ENCODE peak calls at places on chromosomes 11 and 22, in five cellular contexts. W is HCT116, X is H9, J is neural progenitor cell, T is fibroblast of lung. H is an unnamed sample. For H3K27me3, the result is how much of the 10 kb centered on the place peaks cover.

GRCh38 chr22:24431309-24432034 is 4.1 kb downstream of the ADORA2A start:
- DNase-seq in W (no peak), X (no peak), J (no peak), T (no peak), H (no peak)

GRCh38 chr11:26473216-26474194 is 98.6 kb downstream of the MUC15 start:
- DNase-seq in W (no peak), X (no peak), J (no peak), T (no peak), H (no peak)

GRCh38 chr11:2687223-2687530 is 12.6 kb downstream of the KCNQ1OT1 start:
- DNase-seq in W (no peak), X (no peak), J (no peak), T (no peak), H (no peak)

GRCh38 chr11:62431171-62431895 is 12.5 kb downstream of the SCGB1A1 start:
- DNase-seq in W (no peak), X (no peak), J (no peak), T (peak), H (no peak)

GRCh38 chr22:22112533-22113294 is 130.1 kb upstream of the TOP3B start:
- DNase-seq in W (no peak), X (no peak), J (no peak), T (no peak), H (no peak)

GRCh38 chr22:35477911-35478582 is 62.6 kb upstream of the RASD2 start:
- DNase-seq in W (peak), X (peak), J (no peak), T (peak), H (no peak)

GRCh38 chr11:18669211-18669593 is 29.4 kb upstream of the TMEM86A start:
- DNase-seq in W (peak), X (no peak), J (no peak), T (peak), H (no peak)

GRCh38 chr11:125886997-125887372 is 483 bp upstream of the HYLS1 start:
- DNase-seq in W (no peak), X (peak), J (no peak), T (peak), H (peak)

GRCh38 chr11:78651923-78652602 is 77.4 kb upstream of the NARS2 start:
- DNase-seq in W (no peak), X (no peak), J (no peak), T (no peak), H (no peak)

GRCh38 chr11:94144233-94144632 is 15.6 kb downstream of the PANX1 start:
- DNase-seq in W (no peak), X (no peak), J (no peak), T (no peak), H (no peak)

GRCh38 chr11:2202071-2202899 is 30.7 kb upstream of the TH start:
- DNase-seq in W (no peak), X (no peak), J (no peak), T (no peak), H (no peak)

GRCh38 chr11:130897262-130898182 is 18.8 kb downstream of the SNX19 start:
- DNase-seq in W (no peak), X (no peak), J (no peak), T (peak), H (no peak)

GRCh38 chr11:45379162-45379863 is 93.2 kb upstream of the SYT13 start:
- DNase-seq in W (no peak), X (no peak), J (no peak), T (no peak), H (no peak)

GRCh38 chr22:39661842-39662676 is 91.5 kb downstream of the CACNA1I start:
- DNase-seq in W (no peak), X (peak), J (peak), T (no peak), H (no peak)

GRCh38 chr11:76617553-76618265 is 52.8 kb downstream of the LRRC32 start:
- DNase-seq in W (no peak), X (peak), J (no peak), T (peak), H (no peak)

GRCh38 chr11:114269498-114269897 is 26.7 kb upstream of the NNMT start:
- DNase-seq in W (no peak), X (no peak), J (no peak), T (no peak), H (no peak)

GRCh38 chr11:30346068-30346688 is 23.3 kb downstream of the ARL14EP start:
- DNase-seq in W (peak), X (no peak), J (peak), T (peak), H (no peak)

GRCh38 chr11:64996710-64997380 is at the start of gene BATF2:
- DNase-seq in W (peak), X (peak), J (peak), T (peak), H (peak)

GRCh38 chr11:93957553-93957952 is 63.6 kb upstream of the HEPHL1 start:
- DNase-seq in W (no peak), X (no peak), J (no peak), T (no peak), H (no peak)

GRCh38 chr11:93648168-93648567 is 13.3 kb upstream of the CEP295 start:
- DNase-seq in W (no peak), X (no peak), J (peak), T (peak), H (no peak)

GRCh38 chr11:93514712-93515111 is 28.5 kb downstream of the SMCO4 start:
- DNase-seq in W (no peak), X (no peak), J (no peak), T (no peak), H (no peak)

GRCh38 chr11:118226294-118226693 is 1.5 kb upstream of the JAML start:
- DNase-seq in W (no peak), X (no peak), J (no peak), T (peak), H (no peak)

GRCh38 chr11:118223576-118223975 is 1.2 kb downstream of the JAML start:
- DNase-seq in W (no peak), X (no peak), J (no peak), T (no peak), H (no peak)

GRCh38 chr11:118222437-118222836 is 2.4 kb downstream of the JAML start:
- DNase-seq in W (no peak), X (no peak), J (no peak), T (no peak), H (no peak)

GRCh38 chr11:118224512-118225180 is at the start of gene JAML:
- DNase-seq in W (no peak), X (no peak), J (no peak), T (no peak), H (peak)

GRCh38 chr11:118223992-118224391 is 819 bp downstream of the JAML start:
- DNase-seq in W (no peak), X (no peak), J (no peak), T (no peak), H (no peak)
- H3K9ac ChIP-seq in W (no peak), X (no peak), J (no peak), T (no peak), H (peak)

GRCh38 chr11:74719011-74719410 is 12.2 kb downstream of the CHRDL2 start:
- DNase-seq in W (no peak), X (no peak), J (no peak), T (no peak), H (no peak)

GRCh38 chr11:74720596-74721478 is 10.4 kb downstream of the CHRDL2 start:
- DNase-seq in W (no peak), X (no peak), J (no peak), T (peak), H (no peak)

GRCh38 chr11:74723511-74723910 is 7.7 kb downstream of the CHRDL2 start:
- DNase-seq in W (no peak), X (no peak), J (no peak), T (no peak), H (no peak)

GRCh38 chr11:74717211-74717997 is 13.8 kb downstream of the CHRDL2 start:
- DNase-seq in W (no peak), X (no peak), J (peak), T (no peak), H (no peak)

DNA sequence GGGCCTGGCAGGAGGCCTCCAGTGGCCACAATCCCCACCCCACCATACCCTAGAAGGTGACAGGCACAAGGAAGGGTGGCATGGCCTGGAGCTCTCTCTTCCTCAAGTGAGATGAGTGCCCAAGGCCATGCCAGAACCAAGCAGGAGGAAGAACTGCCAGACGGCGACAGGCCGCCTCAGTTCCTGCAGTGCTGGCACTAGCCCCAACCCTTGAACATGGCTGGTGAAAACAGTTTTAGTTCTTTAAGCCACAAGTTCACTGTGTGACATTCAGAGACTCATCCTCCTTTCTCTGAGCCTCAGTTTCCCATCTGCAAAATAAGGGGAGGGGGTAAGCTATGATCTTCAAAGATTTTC is 9.8 kb downstream of the CHRDL2 start:
- DNase-seq in W (no peak), X (no peak), J (no peak), T (no peak), H (no peak)
- H3K27me3 ChIP-seq in W (under half), X (under half), J (under half), T (under half), H (under half)

DNA sequence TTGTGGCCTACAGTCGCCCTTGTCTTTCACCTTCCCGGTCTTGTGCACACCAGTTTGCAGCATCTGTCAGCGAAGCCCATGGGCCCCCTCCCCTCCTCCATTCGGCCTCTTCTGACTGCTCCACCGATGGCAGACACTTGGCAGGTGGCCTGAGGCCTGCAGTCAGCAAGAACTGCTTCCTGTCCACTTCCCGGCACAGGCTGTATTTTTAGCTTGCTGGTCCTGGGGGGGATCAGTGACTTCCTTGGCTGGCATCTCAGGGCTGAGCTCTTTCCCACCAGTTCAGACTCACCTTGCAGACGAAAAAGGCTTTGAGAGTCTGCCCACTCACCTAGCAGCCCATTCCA is 106.4 kb downstream of the SYN3 start:
- DNase-seq in W (no peak), X (no peak), J (no peak), T (no peak), H (no peak)
- H3K9ac ChIP-seq in W (no peak), X (no peak), J (no peak), T (no peak), H (no peak)

GRCh38 chr11:134425816-134426536 is 13.9 kb upstream of the B3GAT1 start:
- DNase-seq in W (no peak), X (no peak), J (no peak), T (no peak), H (no peak)
- H3K27me3 ChIP-seq in W (half or more), X (under half), J (under half), T (under half), H (under half)

DNA sequence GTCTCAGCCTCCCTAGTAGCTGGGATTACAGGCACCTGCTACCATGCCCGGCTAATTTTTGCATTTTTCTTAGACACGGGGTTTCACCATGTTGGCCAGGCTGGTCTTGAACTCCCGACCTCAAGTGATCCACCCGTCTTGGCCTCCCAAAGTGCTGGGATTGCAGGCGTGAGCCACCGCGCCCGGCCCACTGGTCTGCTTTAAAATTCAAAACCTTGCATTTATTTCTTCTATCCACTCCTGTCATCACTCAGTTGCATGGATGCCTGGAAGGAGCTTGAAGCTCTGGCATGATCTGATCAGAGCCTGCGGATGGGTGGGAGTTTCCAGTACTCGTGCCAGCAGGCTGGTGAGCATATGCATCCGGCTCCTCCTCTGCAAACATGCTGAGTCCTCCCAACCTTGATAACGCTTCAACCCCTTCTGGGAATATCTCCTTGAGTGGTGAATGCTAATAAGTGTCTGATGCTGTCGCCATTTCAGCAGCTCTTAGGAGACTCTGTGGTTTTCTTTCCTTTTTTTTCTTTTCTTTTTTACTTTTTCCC is 39.6 kb downstream of the UBASH3B start:
- DNase-seq in W (no peak), X (no peak), J (no peak), T (no peak), H (no peak)
- H3K9ac ChIP-seq in W (no peak), X (no peak), J (no peak), T (no peak), H (peak)

GRCh38 chr11:128685383-128686044 is 8.4 kb upstream of the FLI1 start:
- DNase-seq in W (no peak), X (no peak), J (no peak), T (no peak), H (no peak)
- H3K27me3 ChIP-seq in W (under half), X (half or more), J (half or more), T (half or more), H (under half)

DNA sequence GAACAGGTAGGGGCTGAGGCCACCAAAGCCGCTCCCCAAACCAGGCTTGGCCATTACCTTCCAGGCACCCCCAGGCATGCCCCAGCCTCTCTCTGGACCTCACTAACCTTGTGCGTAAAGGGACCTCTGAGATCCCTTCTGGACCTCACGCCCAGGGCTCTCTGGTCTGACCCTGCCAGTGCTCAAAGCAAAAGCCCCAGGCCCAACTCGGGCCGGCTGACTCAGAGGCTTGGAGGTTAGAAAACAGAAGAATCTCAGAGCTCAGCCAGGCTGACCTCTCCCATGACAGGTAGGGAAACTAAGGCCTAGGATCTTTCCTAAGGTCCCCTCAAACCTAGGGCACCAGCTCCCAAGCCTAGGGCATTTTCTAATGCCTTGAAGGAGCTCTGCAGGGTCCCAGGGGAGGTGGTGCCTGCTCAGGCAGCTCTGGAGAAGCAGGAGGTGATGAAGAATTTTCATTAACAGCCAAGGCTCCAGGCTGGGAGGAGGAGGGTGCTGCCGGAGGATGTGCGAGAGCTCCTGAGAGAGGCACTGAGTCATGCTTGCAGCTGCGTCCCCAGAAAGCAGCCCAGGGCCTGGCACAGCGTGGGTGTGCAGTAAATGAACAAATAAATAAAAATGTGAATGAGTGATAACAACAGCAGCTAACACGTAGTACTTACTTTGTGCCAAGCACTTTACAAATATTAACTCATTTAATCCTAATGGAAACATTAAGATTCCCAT is 25.6 kb downstream of the ARRB1 start:
- DNase-seq in W (peak), X (no peak), J (no peak), T (peak), H (peak)
- H3K9ac ChIP-seq in W (peak), X (no peak), J (no peak), T (no peak), H (no peak)

DNA sequence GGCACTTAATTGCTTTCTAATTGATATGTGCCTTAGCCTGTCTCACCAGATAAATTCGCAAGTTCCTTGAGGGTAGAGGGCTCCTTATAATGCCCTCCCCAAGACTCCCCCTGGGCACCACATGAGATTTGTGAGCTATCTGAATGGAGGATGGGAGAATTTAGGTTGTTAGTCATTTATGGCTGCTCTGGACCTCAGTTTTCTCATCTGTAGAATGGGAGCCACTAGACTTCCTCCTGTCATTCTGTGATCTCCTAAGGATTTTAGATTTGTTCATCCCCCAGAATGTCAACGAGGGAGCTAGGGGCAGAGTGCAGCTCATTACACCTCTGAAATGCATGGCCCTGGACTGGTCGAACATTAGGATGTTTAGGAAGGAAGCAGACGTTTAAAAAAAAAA is 294.6 kb downstream of the MIAT start:
- DNase-seq in W (no peak), X (no peak), J (no peak), T (no peak), H (no peak)
- H3K27me3 ChIP-seq in W (under half), X (under half), J (under half), T (under half), H (under half)

DNA sequence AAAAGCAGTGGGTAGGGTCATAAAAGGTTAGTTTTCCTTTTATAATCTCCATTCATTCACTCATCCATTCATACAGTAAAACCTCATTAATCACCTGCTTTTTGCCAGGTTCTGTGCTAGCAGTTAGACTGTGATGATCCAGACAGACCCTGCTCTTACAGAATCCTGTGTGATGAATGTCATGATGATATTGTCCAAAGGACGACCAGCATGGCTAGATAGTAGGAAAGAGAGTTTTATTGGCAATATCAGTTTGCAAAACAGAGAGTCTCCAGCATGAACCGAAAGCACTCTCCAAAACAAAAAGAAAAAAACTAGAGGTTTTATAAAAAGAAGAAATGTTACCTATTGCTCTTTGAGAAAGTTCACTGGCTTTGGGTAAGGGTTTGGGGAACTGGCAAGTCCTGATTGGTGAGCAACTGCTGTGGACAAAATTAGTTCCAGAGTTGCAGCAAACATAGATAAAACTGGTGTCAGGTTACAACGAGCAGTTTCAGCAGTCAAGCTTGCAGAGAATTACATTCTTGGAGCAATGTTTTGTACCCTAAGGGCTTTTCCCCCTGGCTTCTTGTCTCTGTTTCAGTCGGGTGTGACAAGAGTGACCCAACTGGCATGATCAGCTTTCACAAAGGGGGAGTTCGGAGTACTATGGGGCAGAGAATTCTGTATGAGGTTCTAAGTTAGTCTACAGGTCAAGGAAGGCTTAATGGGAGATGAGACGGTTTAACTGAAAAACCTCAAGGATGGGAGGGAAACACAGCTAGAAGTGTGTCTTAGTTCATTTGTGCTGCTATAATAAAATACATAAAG is 58.3 kb downstream of the HSD17B12 start:
- DNase-seq in W (peak), X (no peak), J (peak), T (peak), H (no peak)
- H3K9ac ChIP-seq in W (no peak), X (no peak), J (no peak), T (no peak), H (no peak)

GRCh38 chr11:20161923-20162322 is 1.6 kb upstream of the DBX1 start:
- DNase-seq in W (no peak), X (no peak), J (peak), T (no peak), H (no peak)
- H3K27me3 ChIP-seq in W (under half), X (half or more), J (half or more), T (half or more), H (under half)

H was measured in DND-41.